ENCODE peak calls at places on chromosomes 3 and 15, in four cellular contexts. One of them, this sample, is unnamed.

GRCh38 chr3:117105650-117106049 is 396.1 kb downstream of the TUSC7 start:
- DNase-seq in HCT116: no peak
- DNase-seq in HepG2: no peak
- DNase-seq in WTC11: no peak
- DNase-seq in this sample: no peak

GRCh38 chr3:148158210-148158609 is 539.5 kb upstream of the AGTR1 start:
- DNase-seq in HCT116: no peak
- DNase-seq in HepG2: no peak
- DNase-seq in WTC11: no peak
- DNase-seq in this sample: no peak

GRCh38 chr3:132006605-132007204 is 28.1 kb downstream of the CPNE4 start:
- DNase-seq in HCT116: peak
- DNase-seq in HepG2: peak
- DNase-seq in WTC11: peak
- DNase-seq in this sample: peak

GRCh38 chr15:48330045-48330840 is 986 bp upstream of the DUT start:
- DNase-seq in HCT116: no peak
- DNase-seq in HepG2: no peak
- DNase-seq in WTC11: no peak
- DNase-seq in this sample: no peak

GRCh38 chr3:179149239-179149887 is 1.2 kb downstream of the PIK3CA start:
- DNase-seq in HCT116: no peak
- DNase-seq in HepG2: peak
- DNase-seq in WTC11: no peak
- DNase-seq in this sample: peak

GRCh38 chr3:133472242-133472641 is 72.4 kb downstream of the BFSP2 start:
- DNase-seq in HCT116: no peak
- DNase-seq in HepG2: no peak
- DNase-seq in WTC11: peak
- DNase-seq in this sample: no peak

GRCh38 chr3:147132168-147132567 is 274.2 kb downstream of the ZIC4 start:
- DNase-seq in HCT116: no peak
- DNase-seq in HepG2: no peak
- DNase-seq in WTC11: no peak
- DNase-seq in this sample: no peak

GRCh38 chr15:83732770-83733169 is 78.8 kb downstream of the ADAMTSL3 start:
- DNase-seq in HCT116: peak
- DNase-seq in HepG2: no peak
- DNase-seq in WTC11: no peak
- DNase-seq in this sample: no peak

GRCh38 chr3:55708921-55709320 is 221.8 kb upstream of the WNT5A start:
- DNase-seq in HCT116: no peak
- DNase-seq in HepG2: no peak
- DNase-seq in WTC11: no peak
- DNase-seq in this sample: no peak

GRCh38 chr15:62455441-62455921 is 290.4 kb upstream of the C2CD4B start:
- DNase-seq in HCT116: no peak
- DNase-seq in HepG2: no peak
- DNase-seq in WTC11: no peak
- DNase-seq in this sample: no peak

GRCh38 chr3:11954312-11954934 is 49.8 kb upstream of the SYN2 start:
- DNase-seq in HCT116: no peak
- DNase-seq in HepG2: no peak
- DNase-seq in WTC11: no peak
- DNase-seq in this sample: no peak

GRCh38 chr3:182215881-182216280 is 504.2 kb downstream of the SOX2 start:
- DNase-seq in HCT116: no peak
- DNase-seq in HepG2: no peak
- DNase-seq in WTC11: no peak
- DNase-seq in this sample: no peak

GRCh38 chr15:67124111-67124510 is 58.7 kb downstream of the SMAD3 start:
- DNase-seq in HCT116: no peak
- DNase-seq in HepG2: no peak
- DNase-seq in WTC11: no peak
- DNase-seq in this sample: no peak

GRCh38 chr3:54827766-54828165 is 100.1 kb downstream of the LRTM1 start:
- DNase-seq in HCT116: no peak
- DNase-seq in HepG2: no peak
- DNase-seq in WTC11: no peak
- DNase-seq in this sample: no peak

GRCh38 chr3:16482770-16483531 is 30.5 kb downstream of the RFTN1 start:
- DNase-seq in HCT116: no peak
- DNase-seq in HepG2: no peak
- DNase-seq in WTC11: peak
- DNase-seq in this sample: no peak

GRCh38 chr3:143832433-143832832 is 15.8 kb downstream of the SLC9A9 start:
- DNase-seq in HCT116: no peak
- DNase-seq in HepG2: no peak
- DNase-seq in WTC11: no peak
- DNase-seq in this sample: no peak

GRCh38 chr3:150879141-150879540 is 26.1 kb downstream of the MINDY4B start:
- DNase-seq in HCT116: no peak
- DNase-seq in HepG2: no peak
- DNase-seq in WTC11: no peak
- DNase-seq in this sample: no peak

GRCh38 chr3:176765491-176765890 is 431.8 kb downstream of the TBL1XR1 start:
- DNase-seq in HCT116: no peak
- DNase-seq in HepG2: no peak
- DNase-seq in WTC11: no peak
- DNase-seq in this sample: no peak

GRCh38 chr15:48877630-48878595 is at the start of gene EID1:
- DNase-seq in HCT116: peak
- DNase-seq in HepG2: peak
- DNase-seq in WTC11: peak
- DNase-seq in this sample: peak

GRCh38 chr15:101305820-101306255 is 10.8 kb upstream of the SNRPA1 start:
- DNase-seq in HCT116: no peak
- DNase-seq in HepG2: no peak
- DNase-seq in WTC11: no peak
- DNase-seq in this sample: no peak

GRCh38 chr3:112689385-112689784 is 48.4 kb upstream of the CCDC80 start:
- DNase-seq in HCT116: no peak
- DNase-seq in HepG2: no peak
- DNase-seq in WTC11: no peak
- DNase-seq in this sample: no peak

GRCh38 chr3:171028025-171028778 is 1.7 kb upstream of the SLC2A2 start:
- DNase-seq in HCT116: no peak
- DNase-seq in HepG2: peak
- DNase-seq in WTC11: peak
- DNase-seq in this sample: no peak

GRCh38 chr3:56800373-56801150 is 1.2 kb downstream of the ARHGEF3 start:
- DNase-seq in HCT116: no peak
- DNase-seq in HepG2: no peak
- DNase-seq in WTC11: no peak
- DNase-seq in this sample: no peak

GRCh38 chr3:56691165-56692000 is 8.3 kb upstream of the TASOR start:
- DNase-seq in HCT116: peak
- DNase-seq in HepG2: no peak
- DNase-seq in WTC11: no peak
- DNase-seq in this sample: no peak

GRCh38 chr3:12462159-12462962 is 21.9 kb upstream of the TSEN2 start:
- DNase-seq in HCT116: no peak
- DNase-seq in HepG2: peak
- DNase-seq in WTC11: no peak
- DNase-seq in this sample: peak

GRCh38 chr3:70999730-71000129 is 583.8 kb downstream of the FOXP1 start:
- DNase-seq in HCT116: no peak
- DNase-seq in HepG2: no peak
- DNase-seq in WTC11: no peak
- DNase-seq in this sample: peak

GRCh38 chr3:16496008-16496407 is 17.5 kb downstream of the RFTN1 start:
- DNase-seq in HCT116: no peak
- DNase-seq in HepG2: no peak
- DNase-seq in WTC11: no peak
- DNase-seq in this sample: no peak

GRCh38 chr3:106728315-106728821 is 648.9 kb upstream of the CCDC54 start:
- DNase-seq in HCT116: peak
- DNase-seq in HepG2: no peak
- DNase-seq in WTC11: no peak
- DNase-seq in this sample: no peak

GRCh38 chr3:64131755-64132154 is 93.5 kb downstream of the PRICKLE2 start:
- DNase-seq in HCT116: no peak
- DNase-seq in HepG2: no peak
- DNase-seq in WTC11: no peak
- DNase-seq in this sample: no peak

GRCh38 chr3:193560870-193561269 is 6.2 kb upstream of the ATP13A4 start:
- DNase-seq in HCT116: no peak
- DNase-seq in HepG2: no peak
- DNase-seq in WTC11: no peak
- DNase-seq in this sample: no peak

GRCh38 chr3:16999871-17000270 is 115.1 kb downstream of the PLCL2 start:
- DNase-seq in HCT116: no peak
- DNase-seq in HepG2: no peak
- DNase-seq in WTC11: no peak
- DNase-seq in this sample: no peak

GRCh38 chr15:79030470-79030869 is 60.1 kb downstream of the RASGRF1 start:
- DNase-seq in HCT116: no peak
- DNase-seq in HepG2: no peak
- DNase-seq in WTC11: no peak
- DNase-seq in this sample: no peak

DNA sequence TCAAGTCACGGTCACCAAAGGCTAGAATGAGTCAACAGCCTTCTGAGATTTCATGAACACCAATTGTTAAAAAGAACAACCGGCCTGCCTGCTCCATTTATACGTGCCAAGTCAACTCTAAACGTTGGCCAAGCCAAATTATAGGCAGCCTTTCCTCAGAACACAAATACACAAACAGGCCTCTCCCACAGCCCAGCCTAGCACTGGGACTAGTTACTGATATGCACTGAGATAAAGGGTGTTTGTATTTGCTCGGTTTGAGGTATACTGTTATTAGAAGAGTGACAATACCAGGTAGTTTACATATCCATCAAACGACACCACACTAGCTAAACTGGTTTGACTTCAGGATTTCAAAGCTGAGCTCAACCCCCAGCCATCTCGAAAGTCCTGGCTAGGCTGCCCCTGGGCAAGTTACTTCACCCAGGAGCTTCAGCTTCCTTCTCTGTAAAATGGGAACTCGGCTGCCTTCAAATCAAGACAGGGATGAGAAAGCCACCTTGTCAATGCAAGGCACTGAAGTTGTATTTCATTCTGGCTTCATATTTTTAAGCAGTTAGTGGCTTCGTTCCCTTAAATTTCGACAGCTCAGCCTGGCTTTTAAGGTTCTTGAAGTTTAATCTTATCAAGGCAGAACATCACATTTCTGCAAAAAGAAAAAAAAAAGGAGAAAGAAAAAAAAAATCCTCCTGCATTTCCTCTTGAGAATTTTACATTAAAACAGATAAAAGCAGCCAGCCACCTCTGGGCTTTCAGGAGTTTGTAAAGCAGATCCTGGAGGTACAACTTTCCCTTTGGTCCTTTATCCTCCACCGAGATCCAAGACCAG is 4.0 kb downstream of the TLE3 start:
- DNase-seq in HCT116: no peak
- DNase-seq in HepG2: no peak
- DNase-seq in WTC11: no peak
- DNase-seq in this sample: peak
- TF ChIP-seq MAX in HCT116: no peak
- TF ChIP-seq MAX in HepG2: no peak
- TF ChIP-seq MAX in WTC11: no peak
- TF ChIP-seq MAX in this sample: no peak

DNA sequence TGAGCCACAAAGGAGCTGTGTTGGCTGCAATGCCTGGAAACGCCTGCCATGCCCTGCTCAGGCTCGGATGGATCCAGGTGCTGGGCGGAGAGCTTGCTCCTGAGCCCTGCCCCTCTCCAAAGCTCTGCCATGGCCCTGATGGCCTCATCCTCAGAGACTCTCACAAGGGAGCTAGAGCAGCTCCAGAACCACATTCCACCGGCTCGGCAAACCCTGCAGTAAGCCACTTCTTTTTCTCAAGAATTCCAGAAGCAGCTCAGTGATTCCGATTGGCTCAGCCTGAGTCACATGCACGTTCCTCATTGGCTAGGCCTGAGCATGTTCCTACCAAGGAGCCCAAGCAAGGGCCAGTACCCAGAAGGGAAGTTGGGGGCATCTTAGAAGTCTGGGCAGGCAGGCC is 24.8 kb downstream of the TPRA1 start:
- DNase-seq in HCT116: no peak
- DNase-seq in HepG2: no peak
- DNase-seq in WTC11: no peak
- DNase-seq in this sample: no peak
- TF ChIP-seq MAX in HCT116: no peak
- TF ChIP-seq MAX in HepG2: no peak
- TF ChIP-seq MAX in WTC11: no peak
- TF ChIP-seq MAX in this sample: no peak

DNA sequence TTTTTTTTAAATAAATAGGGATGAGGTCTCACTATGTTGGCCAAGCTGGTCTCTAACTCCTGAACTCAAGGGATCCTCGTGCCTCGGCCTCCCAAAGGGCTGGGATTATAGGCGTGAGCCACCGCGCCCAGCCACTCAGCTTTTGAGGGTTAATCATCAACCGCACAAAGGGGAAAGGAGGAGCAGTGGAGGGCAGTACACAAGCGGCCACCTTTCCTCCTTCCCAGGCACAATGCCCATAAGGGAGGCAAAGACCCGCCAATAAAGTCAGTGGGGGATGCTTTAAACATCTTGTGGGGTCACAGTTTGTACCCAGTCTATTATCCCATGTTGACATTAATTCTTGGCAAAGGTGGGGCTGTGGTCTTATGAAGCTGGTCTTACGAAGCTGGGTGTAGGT is 32.4 kb downstream of the EHD4 start:
- DNase-seq in HCT116: no peak
- DNase-seq in HepG2: no peak
- DNase-seq in WTC11: no peak
- DNase-seq in this sample: no peak
- TF ChIP-seq MAX in HCT116: no peak
- TF ChIP-seq MAX in HepG2: no peak
- TF ChIP-seq MAX in WTC11: no peak
- TF ChIP-seq MAX in this sample: no peak

GRCh38 chr3:160226026-160226739 is 961 bp downstream of the C3orf80 start:
- DNase-seq in HCT116: no peak
- DNase-seq in HepG2: no peak
- DNase-seq in WTC11: peak
- DNase-seq in this sample: peak

GRCh38 chr3:160226740-160227048 is 1.5 kb downstream of the C3orf80 start:
- DNase-seq in HCT116: no peak
- DNase-seq in HepG2: no peak
- DNase-seq in WTC11: no peak
- DNase-seq in this sample: no peak

GRCh38 chr3:160224811-160225180 is 426 bp upstream of the C3orf80 start:
- DNase-seq in HCT116: no peak
- DNase-seq in HepG2: no peak
- DNase-seq in WTC11: peak
- DNase-seq in this sample: no peak

GRCh38 chr3:160225181-160226025 is at the start of gene C3orf80:
- DNase-seq in HCT116: peak
- DNase-seq in HepG2: peak
- DNase-seq in WTC11: peak
- DNase-seq in this sample: peak

DNA sequence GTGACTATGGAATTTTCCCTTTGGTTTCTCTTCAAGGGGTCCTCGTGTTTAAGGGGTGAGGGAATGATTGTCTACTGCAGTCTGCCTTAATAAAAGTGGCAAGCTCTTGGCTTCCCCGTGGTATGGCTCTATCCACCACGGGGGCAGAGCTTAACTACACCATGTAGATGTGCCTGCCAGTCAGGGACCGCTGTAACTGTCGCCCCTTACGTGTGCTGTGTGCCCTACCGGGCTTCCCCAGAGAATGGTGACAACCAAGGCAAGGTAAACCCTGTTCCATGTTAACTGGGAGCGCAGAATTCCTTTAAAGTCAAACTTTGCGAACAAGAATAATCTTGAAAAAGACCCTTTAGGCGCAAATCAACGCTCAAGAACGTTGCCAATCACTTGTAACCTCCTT is 966 bp upstream of the C3orf80 start:
- DNase-seq in HCT116: no peak
- DNase-seq in HepG2: no peak
- DNase-seq in WTC11: no peak
- DNase-seq in this sample: no peak
- TF ChIP-seq MAX in HCT116: no peak
- TF ChIP-seq MAX in HepG2: no peak
- TF ChIP-seq MAX in WTC11: no peak
- TF ChIP-seq MAX in this sample: no peak

This sample was measured in NB4.